ENCODE peak calls at places on chromosomes 7 and 10, in four cellular contexts. One of them, this sample, is unnamed.

GRCh38 chr7:10429516-10429915 is 544.2 kb upstream of the PHF14 start:
- DNase-seq in H1: no peak
- DNase-seq in H9: no peak
- DNase-seq in IMR-90: no peak
- DNase-seq in this sample: peak; percentile 11

GRCh38 chr10:73591578-73591902 is 398 bp upstream of the USP54 start:
- DNase-seq in H1: peak; percentile 7
- DNase-seq in H9: no peak
- DNase-seq in IMR-90: no peak
- DNase-seq in this sample: peak; percentile 49

GRCh38 chr10:4170633-4171314 is 385.8 kb upstream of the KLF6 start:
- DNase-seq in H1: no peak
- DNase-seq in H9: no peak
- DNase-seq in IMR-90: no peak
- DNase-seq in this sample: no peak

GRCh38 chr7:141288626-141289025 is 214.8 kb downstream of the TMEM178B start:
- DNase-seq in H1: no peak
- DNase-seq in H9: no peak
- DNase-seq in IMR-90: no peak
- DNase-seq in this sample: no peak

GRCh38 chr7:36032362-36032818 is 120.7 kb upstream of the EEPD1 start:
- DNase-seq in H1: no peak
- DNase-seq in H9: no peak
- DNase-seq in IMR-90: peak; percentile 21
- DNase-seq in this sample: no peak

GRCh38 chr10:127935115-127935561 is 28.2 kb downstream of the PTPRE start:
- DNase-seq in H1: no peak
- DNase-seq in H9: no peak
- DNase-seq in IMR-90: no peak
- DNase-seq in this sample: no peak

GRCh38 chr7:48090095-48090805 is 1.2 kb downstream of the UPP1 start:
- DNase-seq in H1: no peak
- DNase-seq in H9: peak; percentile 46
- DNase-seq in IMR-90: peak; percentile 34
- DNase-seq in this sample: peak; percentile 50

GRCh38 chr10:11242443-11243386 is 225.0 kb downstream of the CELF2 start:
- DNase-seq in H1: no peak
- DNase-seq in H9: no peak
- DNase-seq in IMR-90: peak; percentile 62
- DNase-seq in this sample: no peak

GRCh38 chr7:157009778-157010587 is 480 bp downstream of the MNX1 start:
- DNase-seq in H1: no peak
- DNase-seq in H9: no peak
- DNase-seq in IMR-90: no peak
- DNase-seq in this sample: no peak

GRCh38 chr10:86400705-86401587 is 34.4 kb upstream of the GRID1 start:
- DNase-seq in H1: no peak
- DNase-seq in H9: no peak
- DNase-seq in IMR-90: no peak
- DNase-seq in this sample: no peak

GRCh38 chr10:116626815-116627214 is 6.1 kb downstream of the PNLIPRP2 start:
- DNase-seq in H1: no peak
- DNase-seq in H9: no peak
- DNase-seq in IMR-90: no peak
- DNase-seq in this sample: no peak

GRCh38 chr10:26478061-26478460 is 39.9 kb downstream of the APBB1IP start:
- DNase-seq in H1: no peak
- DNase-seq in H9: no peak
- DNase-seq in IMR-90: no peak
- DNase-seq in this sample: no peak

GRCh38 chr7:148912151-148912550 is 28.1 kb upstream of the EZH2 start:
- DNase-seq in H1: no peak
- DNase-seq in H9: no peak
- DNase-seq in IMR-90: no peak
- DNase-seq in this sample: no peak

GRCh38 chr10:5575144-5575481 is 50.4 kb downstream of the CALML3 start:
- DNase-seq in H1: no peak
- DNase-seq in H9: no peak
- DNase-seq in IMR-90: no peak
- DNase-seq in this sample: no peak

GRCh38 chr10:17222329-17222728 is 5.7 kb upstream of the VIM start:
- DNase-seq in H1: no peak
- DNase-seq in H9: no peak
- DNase-seq in IMR-90: no peak
- DNase-seq in this sample: no peak

GRCh38 chr7:38215115-38215514 is 37.1 kb downstream of the STARD3NL start:
- DNase-seq in H1: no peak
- DNase-seq in H9: no peak
- DNase-seq in IMR-90: no peak
- DNase-seq in this sample: no peak

GRCh38 chr7:131747625-131748024 is 191.2 kb upstream of the PODXL start:
- DNase-seq in H1: no peak
- DNase-seq in H9: peak; percentile 66
- DNase-seq in IMR-90: no peak
- DNase-seq in this sample: no peak

GRCh38 chr10:58072634-58073033 is 195.1 kb downstream of the IPMK start:
- DNase-seq in H1: no peak
- DNase-seq in H9: no peak
- DNase-seq in IMR-90: no peak
- DNase-seq in this sample: no peak

GRCh38 chr7:92810242-92810611 is 26.1 kb downstream of the CDK6 start:
- DNase-seq in H1: no peak
- DNase-seq in H9: no peak
- DNase-seq in IMR-90: peak; percentile 50
- DNase-seq in this sample: no peak

GRCh38 chr7:27155816-27156507 is 513 bp downstream of the HOXA7 start:
- DNase-seq in H1: no peak
- DNase-seq in H9: peak; percentile 55
- DNase-seq in IMR-90: no peak
- DNase-seq in this sample: no peak

GRCh38 chr7:20240080-20240926 is 23.1 kb upstream of the MACC1 start:
- DNase-seq in H1: no peak
- DNase-seq in H9: no peak
- DNase-seq in IMR-90: no peak
- DNase-seq in this sample: no peak

GRCh38 chr10:92756233-92757065 is 66.7 kb downstream of the HHEX start:
- DNase-seq in H1: no peak
- DNase-seq in H9: no peak
- DNase-seq in IMR-90: peak; percentile 44
- DNase-seq in this sample: no peak

GRCh38 chr10:129394739-129395298 is 72.2 kb upstream of the MGMT start:
- DNase-seq in H1: no peak
- DNase-seq in H9: no peak
- DNase-seq in IMR-90: no peak
- DNase-seq in this sample: no peak

GRCh38 chr10:31320598-31321211 is 1.7 kb downstream of the ZEB1 start:
- DNase-seq in H1: no peak
- DNase-seq in H9: peak; percentile 33
- DNase-seq in IMR-90: peak; percentile 59
- DNase-seq in this sample: peak; percentile 40

GRCh38 chr10:48439581-48440041 is 133.1 kb downstream of the MAPK8 start:
- DNase-seq in H1: no peak
- DNase-seq in H9: peak; percentile 27
- DNase-seq in IMR-90: peak; percentile 27
- DNase-seq in this sample: no peak

GRCh38 chr10:44020322-44021111 is 364.4 kb downstream of the CXCL12 start:
- DNase-seq in H1: no peak
- DNase-seq in H9: no peak
- DNase-seq in IMR-90: no peak
- DNase-seq in this sample: no peak

GRCh38 chr7:69002416-69002815 is 595.9 kb upstream of the AUTS2 start:
- DNase-seq in H1: no peak
- DNase-seq in H9: no peak
- DNase-seq in IMR-90: peak; percentile 10
- DNase-seq in this sample: no peak

GRCh38 chr10:78165617-78166016 is 132.0 kb downstream of the RPS24 start:
- DNase-seq in H1: no peak
- DNase-seq in H9: peak; percentile 48
- DNase-seq in IMR-90: no peak
- DNase-seq in this sample: peak; percentile 24

GRCh38 chr7:138618506-138618905 is 82.7 kb downstream of the SVOPL start:
- DNase-seq in H1: no peak
- DNase-seq in H9: no peak
- DNase-seq in IMR-90: no peak
- DNase-seq in this sample: no peak

GRCh38 chr7:41085244-41085643 is 617.6 kb downstream of the INHBA start:
- DNase-seq in H1: no peak
- DNase-seq in H9: no peak
- DNase-seq in IMR-90: peak; percentile 73
- DNase-seq in this sample: no peak

GRCh38 chr10:104329754-104330153 is 8.5 kb downstream of the ITPRIP start:
- DNase-seq in H1: no peak
- DNase-seq in H9: no peak
- DNase-seq in IMR-90: peak; percentile 84
- DNase-seq in this sample: no peak

GRCh38 chr7:16934947-16935742 is 53.4 kb upstream of the AGR3 start:
- DNase-seq in H1: no peak
- DNase-seq in H9: no peak
- DNase-seq in IMR-90: peak; percentile 48
- DNase-seq in this sample: no peak

GRCh38 chr10:22630229-22631174 is 83.9 kb downstream of the PIP4K2A start:
- DNase-seq in H1: no peak
- DNase-seq in H9: no peak
- DNase-seq in IMR-90: peak; percentile 67
- DNase-seq in this sample: no peak

GRCh38 chr10:67837519-67838314 is at the start of gene DNAJC12:
- DNase-seq in H1: no peak
- DNase-seq in H9: no peak
- DNase-seq in IMR-90: peak; percentile 82
- DNase-seq in this sample: no peak

GRCh38 chr7:118195837-118196474 is 12.0 kb downstream of the LSM8 start:
- DNase-seq in H1: no peak
- DNase-seq in H9: no peak
- DNase-seq in IMR-90: peak; percentile 70
- DNase-seq in this sample: peak; percentile 37

GRCh38 chr10:13087601-13087985 is 12.4 kb upstream of the OPTN start:
- DNase-seq in H1: no peak
- DNase-seq in H9: no peak
- DNase-seq in IMR-90: no peak
- DNase-seq in this sample: no peak

GRCh38 chr7:14858866-14859265 is 43.7 kb downstream of the DGKB start:
- DNase-seq in H1: no peak
- DNase-seq in H9: no peak
- DNase-seq in IMR-90: no peak
- DNase-seq in this sample: no peak

GRCh38 chr10:97278491-97278989 is 13.9 kb downstream of the ARHGAP19 start:
- DNase-seq in H1: no peak
- DNase-seq in H9: no peak
- DNase-seq in IMR-90: peak; percentile 93
- DNase-seq in this sample: no peak

GRCh38 chr10:94279835-94280709 is 82.7 kb downstream of the NOC3L start:
- DNase-seq in H1: peak; percentile 62
- DNase-seq in H9: peak; percentile 82
- DNase-seq in IMR-90: peak; percentile 29
- DNase-seq in this sample: peak; percentile 66

GRCh38 chr7:105003875-105004510 is 10.0 kb upstream of the KMT2E start:
- DNase-seq in H1: no peak
- DNase-seq in H9: no peak
- DNase-seq in IMR-90: no peak
- DNase-seq in this sample: no peak
- H3K4ac ChIP-seq in H1: no peak overlapping the region
- H3K4ac ChIP-seq in H9: no peak overlapping the region
- H3K4ac ChIP-seq in IMR-90: no peak overlapping the region
- H3K4ac ChIP-seq in this sample: no peak overlapping the region

DNA sequence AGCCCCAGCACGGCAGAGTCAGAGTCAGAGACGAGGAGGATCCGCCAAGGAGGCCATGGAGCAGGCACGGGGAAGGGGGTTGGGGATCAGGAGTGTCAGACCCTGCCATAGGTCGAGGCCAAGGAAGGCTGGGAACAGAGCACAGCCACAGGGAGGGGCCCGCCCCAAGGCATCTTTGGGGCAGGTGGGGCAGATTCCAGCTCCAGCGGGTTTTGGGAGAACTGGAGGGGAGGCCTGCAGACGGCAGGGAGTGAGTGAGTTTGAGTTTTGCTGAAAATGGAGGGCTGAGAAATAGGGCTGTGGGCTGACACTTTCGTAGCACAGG is 13.6 kb downstream of the STK32C start:
- DNase-seq in H1: no peak
- DNase-seq in H9: no peak
- DNase-seq in IMR-90: no peak
- DNase-seq in this sample: no peak
- H3K4ac ChIP-seq in H1: no peak overlapping the region
- H3K4ac ChIP-seq in H9: no peak overlapping the region
- H3K4ac ChIP-seq in IMR-90: no peak overlapping the region
- H3K4ac ChIP-seq in this sample: no peak overlapping the region

DNA sequence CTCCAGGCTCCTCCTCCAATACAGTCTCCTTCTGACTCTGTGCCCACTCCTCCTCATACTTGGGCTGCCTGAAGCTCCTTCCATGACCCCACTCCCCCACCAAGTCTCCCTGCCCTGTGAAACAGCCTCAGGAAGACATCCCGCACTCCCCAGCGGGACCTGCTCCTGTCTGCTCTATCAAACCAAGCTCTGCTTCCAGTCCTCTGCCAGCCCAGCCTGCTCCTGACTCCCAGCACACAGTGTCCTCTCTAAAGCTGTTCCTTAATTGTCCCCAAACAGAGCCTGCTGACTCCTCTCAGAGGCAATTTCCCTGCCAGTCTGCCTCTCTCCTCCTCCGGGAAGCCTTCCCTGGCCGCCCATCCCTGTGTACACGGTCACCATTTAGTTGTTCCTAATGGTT is 9.9 kb downstream of the POLL start:
- DNase-seq in H1: no peak
- DNase-seq in H9: no peak
- DNase-seq in IMR-90: no peak
- DNase-seq in this sample: no peak
- H3K4ac ChIP-seq in H1: no peak overlapping the region
- H3K4ac ChIP-seq in H9: no peak overlapping the region
- H3K4ac ChIP-seq in IMR-90: no peak overlapping the region
- H3K4ac ChIP-seq in this sample: no peak overlapping the region

DNA sequence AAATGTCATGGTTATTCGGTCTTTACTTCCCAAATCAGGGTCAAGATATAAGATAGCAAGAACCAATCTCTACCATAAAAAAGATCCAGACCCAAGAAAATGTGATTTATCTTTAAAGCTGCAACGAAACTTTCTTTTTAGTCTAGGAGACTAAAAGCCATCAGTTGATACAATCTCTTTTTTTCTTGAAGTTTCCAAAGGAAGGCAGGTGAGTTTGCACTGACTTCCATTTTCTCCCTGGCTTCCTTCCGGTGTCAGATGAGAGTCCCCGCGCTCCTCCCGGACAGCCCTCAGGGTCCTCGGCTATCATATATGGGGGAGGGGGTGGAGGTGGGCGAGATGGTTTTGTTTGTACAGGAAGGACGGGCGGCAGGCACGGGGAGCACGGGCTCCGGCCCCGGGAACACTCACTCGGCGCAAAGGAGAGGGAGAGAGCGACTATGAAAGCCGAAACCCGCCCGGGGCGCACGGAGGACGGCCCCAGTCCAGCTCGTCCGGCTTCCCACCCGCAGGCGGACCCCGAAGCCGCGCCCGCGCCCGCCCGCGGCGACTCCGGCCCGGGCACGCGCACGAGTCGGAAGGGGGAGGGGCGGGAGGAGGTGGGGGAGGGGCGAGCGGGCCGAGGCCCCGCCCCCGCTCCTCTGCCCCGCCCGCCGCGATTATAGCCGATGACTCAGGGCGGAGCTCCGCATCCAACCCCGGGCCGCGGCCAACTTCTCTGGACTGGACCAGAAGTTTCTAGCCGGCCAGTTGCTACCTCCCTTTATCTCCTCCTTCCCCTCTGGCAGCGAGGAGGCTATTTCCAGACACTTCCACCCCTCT is at the start of gene BAG3:
- DNase-seq in H1: peak; percentile 50
- DNase-seq in H9: peak; percentile 89
- DNase-seq in IMR-90: peak; percentile 92
- DNase-seq in this sample: peak; percentile 87
- H3K4ac ChIP-seq in H1: no peak within 1 kb of the TSS
- H3K4ac ChIP-seq in H9: no peak within 1 kb of the TSS
- H3K4ac ChIP-seq in IMR-90: peak within 1 kb of the TSS; percentile 90
- H3K4ac ChIP-seq in this sample: peak within 1 kb of the TSS; percentile 79